ENCODE peak calls at places on chromosome 18, in six cellular contexts. W is A549, Y is lower leg skin, I is GM12878, J is psoas muscle, P is bronchial epithelial cell. G is an unnamed sample.

GRCh38 chr18:2994603-2995432 is 18.1 kb downstream of the LPIN2 start:
- DNase-seq in P (no peak), Y (no peak), W (no peak), I (no peak), J (peak; percentile 63), G (no peak)

GRCh38 chr18:8767356-8767755 is 62.0 kb downstream of the MTCL1 start:
- DNase-seq in W (no peak), Y (no peak), P (no peak), I (no peak), J (no peak), G (no peak)

GRCh38 chr18:9494778-9495302 is 19.5 kb downstream of the RALBP1 start:
- DNase-seq in J (no peak), P (no peak), I (peak; percentile 56), Y (no peak), W (no peak), G (no peak)

GRCh38 chr18:306608-307255 is 38.9 kb upstream of the THOC1 start:
- DNase-seq in I (no peak), P (no peak), J (no peak), W (no peak), Y (no peak), G (no peak)

GRCh38 chr18:36176177-36176584 is 11.1 kb upstream of the MOCOS start:
- DNase-seq in I (no peak), J (no peak), W (no peak), Y (no peak), P (no peak), G (no peak)

GRCh38 chr18:5895300-5895885 is at the start of gene TMEM200C:
- DNase-seq in J (no peak), Y (no peak), W (no peak), P (no peak), I (no peak), G (peak; percentile 66)

GRCh38 chr18:45760443-45761036 is 36.6 kb downstream of the SLC14A1 start:
- DNase-seq in Y (peak; percentile 42), J (no peak), I (no peak), W (no peak), P (no peak), G (no peak)

GRCh38 chr18:24395049-24395780 is 2.4 kb downstream of the OSBPL1A start:
- DNase-seq in W (no peak), Y (no peak), P (peak; percentile 23), J (no peak), I (no peak), G (no peak)

GRCh38 chr18:2515408-2515807 is 55.9 kb downstream of the METTL4 start:
- DNase-seq in J (no peak), I (no peak), Y (no peak), P (peak; percentile 93), W (peak; percentile 15), G (no peak)

GRCh38 chr18:499351-500229 is 911 bp downstream of the COLEC12 start:
- DNase-seq in W (no peak), J (no peak), Y (peak; percentile 88), I (no peak), P (no peak), G (peak; percentile 65)

GRCh38 chr18:28287146-28287545 is 110.2 kb upstream of the CDH2 start:
- DNase-seq in P (no peak), Y (no peak), I (no peak), J (no peak), W (no peak), G (no peak)

GRCh38 chr18:76672627-76673026 is 149.7 kb upstream of the ZNF236 start:
- DNase-seq in J (no peak), Y (peak; percentile 52), W (no peak), P (peak; percentile 41), I (no peak), G (no peak)

GRCh38 chr18:62963522-62963921 is 248.2 kb downstream of the PHLPP1 start:
- DNase-seq in W (no peak), P (no peak), Y (no peak), J (no peak), I (no peak), G (no peak)

GRCh38 chr18:25561923-25562322 is 210.0 kb upstream of the ZNF521 start:
- DNase-seq in W (peak; percentile 2), J (no peak), P (no peak), Y (no peak), I (no peak), G (no peak)

GRCh38 chr18:76544511-76545350 is 49.7 kb upstream of the ZNF516 start:
- DNase-seq in Y (peak; percentile 57), J (no peak), I (no peak), W (no peak), P (no peak), G (no peak)

GRCh38 chr18:78672862-78673446 is 306.7 kb upstream of the SALL3 start:
- DNase-seq in Y (no peak), I (no peak), P (no peak), J (peak; percentile 34), W (no peak), G (peak; percentile 34)

GRCh38 chr18:1104265-1104792 is 199.7 kb downstream of the ADCYAP1 start:
- DNase-seq in Y (no peak), I (no peak), W (no peak), P (no peak), J (no peak), G (no peak)

GRCh38 chr18:79852561-79853302 is 55.0 kb downstream of the KCNG2 start:
- DNase-seq in P (no peak), Y (peak; percentile 76), J (no peak), I (no peak), W (no peak), G (no peak)

GRCh38 chr18:45457933-45458332 is 157.3 kb upstream of the SLC14A2 start:
- DNase-seq in P (no peak), J (no peak), I (no peak), W (no peak), Y (no peak), G (no peak)

GRCh38 chr18:80157708-80158343 is 48.8 kb downstream of the ADNP2 start:
- DNase-seq in P (peak; percentile 71), Y (peak; percentile 94), W (peak; percentile 21), J (peak; percentile 85), I (peak; percentile 27), G (peak; percentile 84)

GRCh38 chr18:47263197-47263827 is 11.9 kb upstream of the SKOR2 start:
- DNase-seq in W (no peak), P (no peak), Y (no peak), J (no peak), I (no peak), G (no peak)

GRCh38 chr18:77105021-77105420 is 27.6 kb downstream of the MBP start:
- DNase-seq in W (no peak), P (no peak), I (no peak), Y (peak; percentile 21), J (no peak), G (no peak)

GRCh38 chr18:6207119-6207518 is 207.6 kb downstream of the L3MBTL4 start:
- DNase-seq in J (no peak), P (no peak), Y (no peak), W (no peak), I (no peak), G (no peak)

GRCh38 chr18:36688020-36688965 is 140.5 kb downstream of the TPGS2 start:
- DNase-seq in Y (peak; percentile 89), W (peak; percentile 44), I (peak; percentile 9), P (peak; percentile 71), J (peak; percentile 68), G (no peak)

GRCh38 chr18:41537666-41538065 is 417.4 kb upstream of the PIK3C3 start:
- DNase-seq in J (no peak), Y (no peak), P (no peak), I (no peak), W (no peak), G (no peak)

GRCh38 chr18:79819951-79820351 is 22.2 kb downstream of the KCNG2 start:
- DNase-seq in J (no peak), I (peak; percentile 46), P (no peak), Y (no peak), W (no peak), G (no peak)

GRCh38 chr18:44835555-44836156 is 155.0 kb downstream of the SETBP1 start:
- DNase-seq in P (no peak), Y (no peak), W (no peak), J (no peak), I (no peak), G (peak; percentile 81)

GRCh38 chr18:12406376-12407111 is 1.2 kb upstream of the PRELID3A start:
- DNase-seq in P (no peak), J (no peak), I (no peak), W (no peak), Y (no peak), G (no peak)

GRCh38 chr18:70468861-70469570 is 180.2 kb downstream of the SOCS6 start:
- DNase-seq in I (no peak), W (no peak), J (no peak), P (no peak), Y (no peak), G (no peak)

GRCh38 chr18:28511421-28511821 is 334.5 kb upstream of the CDH2 start:
- DNase-seq in W (no peak), I (no peak), Y (no peak), P (peak; percentile 44), J (no peak), G (no peak)

GRCh38 chr18:13893418-13893760 is 21.9 kb downstream of the MC2R start:
- DNase-seq in P (no peak), I (peak; percentile 63), Y (no peak), W (no peak), J (no peak), G (no peak)

DNA sequence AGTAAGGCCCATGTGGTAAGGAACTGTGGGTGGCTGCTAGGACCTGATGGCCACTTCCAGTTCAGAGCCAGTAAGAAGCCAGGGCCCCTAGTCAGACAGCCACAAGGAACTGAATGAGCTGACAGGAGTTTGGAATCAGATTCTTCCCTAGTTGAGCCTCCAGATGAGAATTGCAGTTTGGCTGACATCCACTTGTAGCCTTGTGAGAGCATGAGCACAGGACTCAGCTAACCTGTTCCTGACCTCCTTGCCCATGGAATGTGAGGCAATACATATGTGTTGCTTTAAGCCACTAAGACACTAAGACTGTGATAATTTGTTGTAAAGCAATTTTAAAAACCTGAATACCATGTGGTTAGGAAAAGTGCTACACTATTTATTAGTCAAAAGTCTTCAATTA is 1.1 kb upstream of the WDR7 start:
- DNase-seq in P (no peak), J (no peak), Y (no peak), I (no peak), W (no peak), G (no peak)
- H3K4me3 ChIP-seq in P (no peak overlapping the region), J (no peak overlapping the region), Y (no peak overlapping the region), I (peak overlapping the region; percentile 67), W (no peak overlapping the region), G (no peak overlapping the region)

GRCh38 chr18:32770651-32771168 is 2.1 kb downstream of the KLHL14 start:
- DNase-seq in Y (no peak), W (no peak), J (no peak), P (no peak), I (no peak), G (no peak)
- H3K4me3 ChIP-seq in Y (no peak overlapping the region), W (peak overlapping the region; percentile 36), J (peak overlapping the region; percentile 60), P (no peak overlapping the region), I (no peak overlapping the region), G (peak overlapping the region; percentile 27)

DNA sequence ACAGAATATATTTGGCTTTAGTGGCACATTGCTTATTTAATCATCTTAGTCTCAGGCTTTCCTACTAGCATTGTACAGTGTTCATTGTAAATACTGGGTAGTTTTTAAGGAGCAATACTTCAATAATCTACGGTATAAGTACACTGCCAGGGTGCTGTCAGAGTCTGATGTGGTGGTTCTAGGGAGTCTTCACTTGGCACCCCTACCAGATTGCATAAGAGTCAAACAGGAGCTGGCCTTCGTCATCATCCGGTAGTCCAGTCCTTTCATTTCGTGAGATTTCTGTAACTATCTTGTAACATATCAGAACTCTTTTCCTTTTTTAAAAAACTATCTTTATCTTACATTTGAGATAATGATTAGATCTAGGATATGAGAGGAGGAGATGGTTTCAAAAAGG is 91.1 kb downstream of the ZNF532 start:
- DNase-seq in W (no peak), P (no peak), J (no peak), Y (no peak), I (no peak), G (no peak)
- H3K4me3 ChIP-seq in W (no peak overlapping the region), P (no peak overlapping the region), J (no peak overlapping the region), Y (no peak overlapping the region), I (no peak overlapping the region), G (no peak overlapping the region)

GRCh38 chr18:48519431-48520100 is 19.3 kb upstream of the CTIF start:
- DNase-seq in J (no peak), W (no peak), P (peak; percentile 62), I (no peak), Y (no peak), G (no peak)
- H3K4me3 ChIP-seq in J (no peak overlapping the region), W (no peak overlapping the region), P (no peak overlapping the region), I (no peak overlapping the region), Y (no peak overlapping the region), G (no peak overlapping the region)

G was measured in sigmoid colon.